ENCODE peak calls at places on chromosomes 7 and 10, in five cellular contexts. P is endodermal cell, X is RWPE1, T is progenitor cell of endocrine pancreas, L is glutamatergic neuron. N is an unnamed sample.

GRCh38 chr7:128000854-128001265 is 30.4 kb downstream of the LRRC4 start:
- DNase-seq in P (no peak), X (no peak), T (no peak), L (no peak), N (no peak)

GRCh38 chr7:5869691-5870090 is 10.9 kb upstream of the OCM start:
- DNase-seq in P (no peak), X (no peak), T (no peak), L (no peak), N (no peak)

GRCh38 chr10:60200682-60201053 is 189.0 kb downstream of the ANK3 start:
- DNase-seq in P (no peak), X (no peak), T (no peak), L (no peak), N (no peak)

GRCh38 chr7:155713382-155713781 is 68.9 kb downstream of the RBM33 start:
- DNase-seq in P (no peak), X (no peak), T (no peak), L (no peak), N (no peak)

GRCh38 chr7:4753610-4754432 is 21.6 kb upstream of the AP5Z1 start:
- DNase-seq in P (peak; percentile 96), X (peak; percentile 80), T (peak; percentile 79), L (peak; percentile 89), N (peak; percentile 58)

GRCh38 chr10:103548581-103549348 is 55.3 kb downstream of the NEURL1 start:
- DNase-seq in P (no peak), X (no peak), T (no peak), L (no peak), N (no peak)

GRCh38 chr10:132375795-132376297 is 21.2 kb upstream of the PWWP2B start:
- DNase-seq in P (no peak), X (no peak), T (no peak), L (no peak), N (no peak)

GRCh38 chr7:11083214-11083568 is 109.5 kb downstream of the PHF14 start:
- DNase-seq in P (no peak), X (no peak), T (no peak), L (no peak), N (no peak)

GRCh38 chr7:73606801-73607691 is 17.3 kb downstream of the MLXIPL start:
- DNase-seq in P (peak; percentile 94), X (peak; percentile 67), T (peak; percentile 79), L (peak; percentile 88), N (peak; percentile 31)

GRCh38 chr7:47195641-47196040 is 386.3 kb downstream of the TNS3 start:
- DNase-seq in P (peak; percentile 66), X (no peak), T (no peak), L (no peak), N (no peak)

GRCh38 chr7:75616421-75617167 is 122.1 kb downstream of the HIP1 start:
- DNase-seq in P (no peak), X (no peak), T (no peak), L (no peak), N (no peak)

GRCh38 chr7:27262121-27262520 is 19.5 kb downstream of the EVX1 start:
- DNase-seq in P (no peak), X (peak; percentile 65), T (no peak), L (no peak), N (no peak)

GRCh38 chr7:70694357-70694908 is 437.5 kb upstream of the GALNT17 start:
- DNase-seq in P (peak; percentile 80), X (peak; percentile 28), T (peak; percentile 31), L (peak; percentile 66), N (peak; percentile 30)

GRCh38 chr7:113289140-113289740 is 170.9 kb upstream of the SMIM30 start:
- DNase-seq in P (no peak), X (no peak), T (no peak), L (no peak), N (peak; percentile 68)

GRCh38 chr10:102926842-102927241 is 8.7 kb downstream of the CNNM2 start:
- DNase-seq in P (no peak), X (no peak), T (no peak), L (no peak), N (no peak)

GRCh38 chr10:63901228-63901627 is 380.0 kb downstream of the REEP3 start:
- DNase-seq in P (peak; percentile 67), X (no peak), T (no peak), L (no peak), N (no peak)

GRCh38 chr7:43166686-43167085 is 54.2 kb downstream of the HECW1 start:
- DNase-seq in P (no peak), X (no peak), T (no peak), L (no peak), N (no peak)

GRCh38 chr7:45593877-45594276 is 19.7 kb downstream of the ADCY1 start:
- DNase-seq in P (peak; percentile 11), X (no peak), T (no peak), L (no peak), N (no peak)

GRCh38 chr7:92304406-92304893 is 58.7 kb downstream of the ANKIB1 start:
- DNase-seq in P (no peak), X (no peak), T (no peak), L (no peak), N (no peak)

GRCh38 chr7:101598981-101599681 is 30.0 kb downstream of the MYL10 start:
- DNase-seq in P (no peak), X (no peak), T (no peak), L (no peak), N (no peak)
- TF ChIP-seq CTCF in P (no peak), X (no peak), T (no peak), L (no peak), N (no peak)

GRCh38 chr7:131544449-131545425 is 11.7 kb downstream of the PODXL start:
- DNase-seq in P (peak; percentile 84), X (no peak), T (no peak), L (no peak), N (peak; percentile 47)
- TF ChIP-seq CTCF in P (peak; percentile 36), X (no peak), T (peak; percentile 22), L (no peak), N (peak; percentile 32)

GRCh38 chr10:70260259-70260658 is 23.5 kb downstream of the NPFFR1 start:
- DNase-seq in P (peak; percentile 61), X (no peak), T (no peak), L (no peak), N (no peak)
- TF ChIP-seq CTCF in P (peak; percentile 48), X (no peak), T (no peak), L (no peak), N (no peak)

GRCh38 chr7:150324366-150324961 is 1.1 kb upstream of the ACTR3C start:
- DNase-seq in P (no peak), X (no peak), T (no peak), L (no peak), N (peak; percentile 22)

GRCh38 chr7:150322114-150322832 is 882 bp upstream of the LRRC61 start:
- DNase-seq in P (peak; percentile 47), X (no peak), T (no peak), L (no peak), N (no peak)

GRCh38 chr7:150325110-150325611 is 1.8 kb upstream of the ACTR3C start:
- DNase-seq in P (no peak), X (no peak), T (no peak), L (no peak), N (peak; percentile 77)

GRCh38 chr7:150322833-150323681 is at the start of the genes ACTR3C and LRRC61:
- DNase-seq in P (peak; percentile 83), X (peak; percentile 32), T (peak; percentile 69), L (peak; percentile 67), N (no peak)

GRCh38 chr7:150323682-150324365 is 479 bp upstream of the ACTR3C start:
- DNase-seq in P (no peak), X (peak; percentile 8), T (no peak), L (no peak), N (no peak)
- TF ChIP-seq CTCF in P (no peak), X (peak; percentile 4), T (no peak), L (no peak), N (no peak)

DNA sequence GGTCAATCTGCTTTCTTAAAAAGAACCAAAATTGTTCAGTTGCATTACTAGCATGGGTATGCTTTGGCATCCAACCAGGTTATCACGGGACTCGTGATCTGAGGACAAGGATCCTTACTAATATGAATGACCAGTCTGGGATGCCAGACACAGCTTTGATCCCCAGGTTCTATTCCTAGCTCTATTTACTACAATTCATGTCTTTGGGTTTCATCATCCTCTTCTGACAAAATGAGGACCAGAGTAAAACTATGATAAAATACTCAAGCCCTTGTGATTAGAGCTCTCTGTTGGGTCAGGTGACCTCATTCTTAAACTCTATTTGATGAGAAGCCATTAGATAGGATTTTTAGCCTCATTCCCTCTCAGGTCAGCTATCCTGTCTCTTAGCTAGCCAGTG is 119.8 kb downstream of the SLC25A13 start:
- DNase-seq in P (no peak), X (no peak), T (no peak), L (no peak), N (no peak)
- TF ChIP-seq CTCF in P (no peak), X (no peak), T (no peak), L (no peak), N (no peak)